ENCODE peak calls at places on chromosome 3, in six cellular contexts. T is HCT116, V is GM12878, Y is HepG2, P is H1, C is K562. D is an unnamed sample. For H3K79me2, the result is how much of the 10 kb centered on the place peaks cover.

GRCh38 chr3:23079976-23080375 is 123.2 kb upstream of the UBE2E2 start:
- DNase-seq in T (no peak), V (no peak), Y (no peak), P (no peak), C (no peak), D (no peak)

GRCh38 chr3:52005571-52005986 is 9.9 kb upstream of the RPL29 start:
- DNase-seq in T (no peak), V (no peak), Y (no peak), P (peak), C (peak), D (peak)

GRCh38 chr3:196016485-196016884 is 65.4 kb downstream of the TFRC start:
- DNase-seq in T (no peak), V (no peak), Y (no peak), P (no peak), C (no peak), D (no peak)

GRCh38 chr3:15121936-15122335 is 23.0 kb upstream of the RBSN start:
- DNase-seq in T (no peak), V (no peak), Y (no peak), P (no peak), C (no peak), D (no peak)

GRCh38 chr3:33482126-33482525 is 41.9 kb upstream of the UBP1 start:
- DNase-seq in T (no peak), V (no peak), Y (peak), P (no peak), C (no peak), D (peak)

GRCh38 chr3:137692803-137693431 is 71.2 kb upstream of the SOX14 start:
- DNase-seq in T (peak), V (peak), Y (peak), P (peak), C (no peak), D (no peak)

GRCh38 chr3:41131224-41131623 is 68.1 kb upstream of the CTNNB1 start:
- DNase-seq in T (no peak), V (no peak), Y (no peak), P (no peak), C (no peak), D (no peak)

GRCh38 chr3:48088056-48088748 is 72.0 kb upstream of the MAP4 start:
- DNase-seq in T (no peak), V (no peak), Y (no peak), P (peak), C (peak), D (no peak)

GRCh38 chr3:140196970-140197369 is 262.0 kb downstream of the CLSTN2 start:
- DNase-seq in T (no peak), V (no peak), Y (no peak), P (no peak), C (no peak), D (no peak)

GRCh38 chr3:190486201-190486865 is 27.6 kb upstream of the IL1RAP start:
- DNase-seq in T (no peak), V (no peak), Y (no peak), P (no peak), C (no peak), D (peak)

GRCh38 chr3:79154861-79155260 is 612.9 kb downstream of the ROBO1 start:
- DNase-seq in T (no peak), V (no peak), Y (no peak), P (no peak), C (no peak), D (no peak)

GRCh38 chr3:159458010-159458409 is 530.6 kb upstream of the IL12A start:
- DNase-seq in T (no peak), V (no peak), Y (no peak), P (no peak), C (no peak), D (peak)

GRCh38 chr3:155079795-155080546 is at the start of gene MME:
- DNase-seq in T (no peak), V (no peak), Y (no peak), P (peak), C (peak), D (peak)

DNA sequence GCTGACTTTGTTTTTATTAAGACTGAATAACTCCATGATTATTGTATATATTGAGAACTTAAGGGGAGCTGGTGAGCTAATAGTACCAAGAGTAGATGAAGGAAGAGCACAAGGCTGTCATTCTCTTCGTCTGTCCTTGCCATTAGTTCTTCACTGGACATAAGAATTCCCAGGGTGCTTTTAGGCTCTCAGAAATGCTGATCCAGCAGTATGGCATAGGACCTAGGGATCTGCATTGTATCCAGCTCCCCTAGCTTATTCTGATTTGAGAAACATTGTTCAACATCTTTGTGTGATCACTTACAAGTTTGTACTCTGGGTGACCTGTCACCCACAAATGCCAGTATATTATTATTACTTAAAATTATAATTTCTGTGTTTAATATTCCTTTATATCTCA is 47.6 kb downstream of the CEP63 start:
- DNase-seq in T (no peak), V (no peak), Y (no peak), P (no peak), C (no peak), D (no peak)
- H3K79me2 ChIP-seq in T (under half), V (under half), Y (under half), P (under half), C (under half), D (under half)

GRCh38 chr3:180749322-180749721 is 70.0 kb upstream of the CCDC39 start:
- DNase-seq in T (no peak), V (no peak), Y (no peak), P (no peak), C (no peak), D (no peak)

GRCh38 chr3:180749796-180750195 is 70.5 kb upstream of the CCDC39 start:
- DNase-seq in T (no peak), V (no peak), Y (no peak), P (no peak), C (no peak), D (no peak)

GRCh38 chr3:180747805-180748361 is 68.6 kb upstream of the CCDC39 start:
- DNase-seq in T (no peak), V (no peak), Y (no peak), P (no peak), C (no peak), D (no peak)

GRCh38 chr3:180743813-180744212 is 64.5 kb upstream of the CCDC39 start:
- DNase-seq in T (no peak), V (no peak), Y (no peak), P (no peak), C (no peak), D (no peak)

DNA sequence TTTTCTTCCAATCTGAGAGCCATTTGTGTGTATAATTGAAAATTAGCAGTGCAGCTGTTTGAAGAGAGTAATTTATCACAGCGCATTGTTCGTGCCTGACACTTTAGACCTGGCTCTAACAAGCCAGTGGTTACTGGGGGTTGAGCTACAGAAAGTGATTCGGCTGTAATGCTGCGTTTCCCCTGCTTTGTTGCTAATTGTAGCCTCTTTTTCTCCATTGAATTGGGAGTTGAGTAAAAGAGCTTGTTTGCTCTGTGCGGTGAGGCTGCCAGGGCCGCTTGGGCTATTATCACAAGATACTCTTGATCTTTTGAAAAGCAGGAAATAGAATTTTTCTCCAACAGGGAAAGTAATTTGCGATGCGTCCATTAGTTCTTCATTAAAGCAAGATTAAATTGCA is 64.9 kb upstream of the CCDC39 start:
- DNase-seq in T (no peak), V (no peak), Y (no peak), P (no peak), C (no peak), D (no peak)
- H3K4me3 ChIP-seq in T (no peak), V (no peak), Y (no peak), P (no peak), C (no peak), D (no peak)

GRCh38 chr3:53045107-53045783 is 628 bp downstream of the SFMBT1 start:
- DNase-seq in T (no peak), V (no peak), Y (no peak), P (peak), C (peak), D (no peak)

GRCh38 chr3:53043738-53044137 is 2.1 kb downstream of the SFMBT1 start:
- DNase-seq in T (no peak), V (no peak), Y (no peak), P (peak), C (no peak), D (no peak)

GRCh38 chr3:53044371-53045106 is 1.3 kb downstream of the SFMBT1 start:
- DNase-seq in T (no peak), V (no peak), Y (no peak), P (peak), C (peak), D (peak)

GRCh38 chr3:53046171-53047170 is 598 bp upstream of the SFMBT1 start:
- DNase-seq in T (no peak), V (no peak), Y (no peak), P (peak), C (no peak), D (peak)

DNA sequence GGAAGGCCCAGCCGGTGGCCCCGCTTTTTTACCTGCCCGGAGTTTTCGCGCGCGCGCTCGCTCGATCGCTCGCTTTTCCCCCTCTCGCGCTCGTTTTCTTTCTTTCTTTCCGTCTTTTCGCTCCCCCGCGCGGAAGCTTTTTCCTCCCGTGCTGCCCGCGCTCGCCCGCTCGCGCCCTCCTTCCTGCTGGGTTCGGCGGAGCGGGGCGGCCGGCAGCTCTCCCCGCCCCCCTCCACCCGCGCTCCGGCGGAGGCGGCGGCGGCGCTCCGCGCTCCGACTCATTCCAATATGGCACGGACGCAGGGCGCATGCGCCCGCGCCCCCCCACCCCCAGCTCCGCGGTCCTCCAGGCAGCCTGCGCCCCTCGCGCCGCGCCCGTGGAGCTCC is at the start of gene SFMBT1:
- DNase-seq in T (no peak), V (no peak), Y (no peak), P (peak), C (peak), D (peak)
- TF ChIP-seq POLR2A in T (peak), V (no peak), Y (no peak), P (no peak), C (peak), D (no peak)

GRCh38 chr3:192907784-192908183 is 9.9 kb downstream of the MB21D2 start:
- DNase-seq in T (no peak), V (no peak), Y (no peak), P (no peak), C (no peak), D (no peak)

GRCh38 chr3:192904632-192905289 is 12.9 kb downstream of the MB21D2 start:
- DNase-seq in T (no peak), V (no peak), Y (no peak), P (no peak), C (no peak), D (no peak)

GRCh38 chr3:192911293-192911692 is 6.4 kb downstream of the MB21D2 start:
- DNase-seq in T (no peak), V (no peak), Y (no peak), P (no peak), C (no peak), D (no peak)

GRCh38 chr3:192905980-192906678 is 11.5 kb downstream of the MB21D2 start:
- DNase-seq in T (no peak), V (no peak), Y (no peak), P (no peak), C (no peak), D (no peak)

GRCh38 chr3:192906940-192907339 is 10.7 kb downstream of the MB21D2 start:
- DNase-seq in T (no peak), V (no peak), Y (no peak), P (no peak), C (no peak), D (no peak)
- H3K79me2 ChIP-seq in T (under half), V (under half), Y (under half), P (under half), C (under half), D (under half)

DNA sequence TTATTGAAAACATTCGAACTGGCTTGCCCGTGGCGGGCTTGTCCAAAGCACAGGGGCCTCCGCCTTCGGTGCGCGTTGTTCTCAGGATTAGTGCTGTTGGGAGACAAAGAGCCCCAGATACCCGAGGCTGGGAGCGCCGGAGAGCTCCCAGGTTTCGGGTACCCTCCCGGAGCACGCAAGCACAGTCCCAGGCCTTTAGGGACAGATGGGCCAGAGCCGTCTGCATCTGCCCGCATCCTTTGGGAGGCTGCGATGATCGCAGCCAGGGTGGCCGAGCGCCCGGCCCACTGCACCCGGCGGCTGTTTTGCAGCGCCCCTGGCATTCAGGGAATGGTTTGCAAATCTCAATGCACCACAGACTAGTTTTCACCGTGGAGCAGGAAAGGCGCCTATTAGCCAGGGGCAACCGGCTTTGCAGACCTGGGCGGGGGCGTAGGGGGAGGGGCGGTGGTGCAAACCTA is 5.0 kb upstream of the FEZF2 start:
- DNase-seq in T (no peak), V (no peak), Y (no peak), P (peak), C (no peak), D (no peak)
- H3K4me3 ChIP-seq in T (no peak), V (no peak), Y (no peak), P (peak), C (no peak), D (no peak)

GRCh38 chr3:186108941-186109865 is at the start of gene ETV5:
- DNase-seq in T (peak), V (peak), Y (peak), P (peak), C (peak), D (peak)
- TF ChIP-seq POLR2A in T (peak), V (peak), Y (peak), P (peak), C (peak), D (peak)

GRCh38 chr3:11162401-11163345 is 8.4 kb downstream of the HRH1 start:
- DNase-seq in T (no peak), V (no peak), Y (no peak), P (no peak), C (no peak), D (no peak)
- H3K79me2 ChIP-seq in T (under half), V (under half), Y (under half), P (under half), C (under half), D (under half)

DNA sequence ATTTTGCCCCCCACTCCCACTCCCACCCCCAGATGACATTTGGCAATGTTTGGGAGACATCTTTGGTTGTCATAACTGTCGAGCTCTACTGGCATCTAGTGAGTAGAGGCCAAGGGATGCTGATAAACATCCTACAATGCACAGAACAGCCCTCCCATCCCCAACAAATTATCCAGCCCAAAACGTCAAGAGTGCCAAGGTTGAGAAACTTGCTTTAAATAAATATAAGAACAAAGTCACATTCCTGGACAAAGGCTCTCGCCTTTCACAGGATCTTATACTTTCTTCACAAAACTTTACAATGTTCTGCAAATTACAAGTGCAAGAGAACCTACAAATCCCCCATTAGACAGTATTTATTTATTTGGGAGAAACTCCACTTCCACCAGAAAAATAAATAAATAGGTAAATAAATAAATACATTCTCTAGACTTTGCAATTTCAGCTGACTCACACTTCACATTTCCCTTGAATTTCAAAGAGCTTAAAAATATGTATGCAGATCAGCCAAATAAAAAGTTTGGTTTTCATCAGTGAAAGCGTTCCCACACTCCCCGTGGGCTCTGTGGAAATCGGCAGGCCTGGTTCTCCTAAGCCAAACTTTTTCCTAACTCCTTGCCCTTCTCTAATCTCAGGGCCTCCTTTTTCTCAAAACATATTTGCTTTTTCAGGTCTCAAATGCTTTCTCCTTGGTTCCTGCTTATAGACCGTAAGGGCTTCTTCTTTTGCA is 12.7 kb upstream of the CPA3 start:
- DNase-seq in T (no peak), V (no peak), Y (no peak), P (no peak), C (no peak), D (no peak)
- H3K4me3 ChIP-seq in T (no peak), V (no peak), Y (no peak), P (no peak), C (no peak), D (no peak)

GRCh38 chr3:99842826-99843589 is 25.3 kb downstream of the CMSS1 start:
- DNase-seq in T (peak), V (no peak), Y (peak), P (no peak), C (peak), D (peak)

GRCh38 chr3:99836681-99837080 is 19.0 kb downstream of the CMSS1 start:
- DNase-seq in T (no peak), V (no peak), Y (no peak), P (no peak), C (no peak), D (peak)

GRCh38 chr3:99838755-99839154 is 21.1 kb downstream of the CMSS1 start:
- DNase-seq in T (no peak), V (no peak), Y (no peak), P (no peak), C (no peak), D (no peak)

GRCh38 chr3:99837715-99838114 is 20.1 kb downstream of the CMSS1 start:
- DNase-seq in T (no peak), V (no peak), Y (no peak), P (no peak), C (no peak), D (no peak)

DNA sequence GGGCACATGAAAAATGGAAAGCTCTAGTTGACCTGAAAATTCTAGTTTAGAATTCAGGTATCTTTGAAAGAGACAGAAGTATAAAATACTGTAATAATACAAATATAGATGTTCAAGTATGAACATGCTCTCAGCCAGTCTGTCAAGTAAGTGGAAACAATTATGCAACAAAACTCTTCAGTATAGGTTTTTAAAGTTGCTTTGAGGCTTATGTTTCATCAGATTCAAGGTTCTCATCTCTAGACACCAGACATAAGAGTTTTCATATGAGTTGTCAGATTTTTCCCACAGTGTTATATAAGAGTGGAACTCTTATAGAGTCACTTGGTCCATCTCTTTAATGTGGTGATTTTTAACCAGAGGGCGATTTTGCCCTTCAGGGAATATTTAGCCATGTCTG is 22.0 kb downstream of the CMSS1 start:
- DNase-seq in T (no peak), V (no peak), Y (no peak), P (no peak), C (no peak), D (no peak)
- TF ChIP-seq POLR2A in T (no peak), V (no peak), Y (no peak), P (no peak), C (no peak), D (no peak)

D was measured in endothelial cell of umbilical vein.